ENCODE peak calls at places on chromosomes 1 and 21, in nine cellular contexts. One of them, this sample, is unnamed.

GRCh38 chr1:191709215-191709614 is 449.0 kb upstream of the RGS18 start:
- DNase-seq in heart left ventricle: no peak
- DNase-seq in small intestine: no peak
- DNase-seq in tibial artery: no peak
- DNase-seq in D341Med: no peak
- DNase-seq in NCI-H446 treated with DMSO at 0.1 percent for 48 hours: peak
- DNase-seq in GM10248: no peak
- DNase-seq in T-cell: no peak
- DNase-seq in epithelial cell of esophagus: no peak
- DNase-seq in this sample: no peak

GRCh38 chr1:37954316-37954971 is 7.6 kb upstream of the INPP5B start:
- DNase-seq in heart left ventricle: no peak
- DNase-seq in small intestine: no peak
- DNase-seq in tibial artery: no peak
- DNase-seq in D341Med: no peak
- DNase-seq in NCI-H446 treated with DMSO at 0.1 percent for 48 hours: no peak
- DNase-seq in GM10248: no peak
- DNase-seq in T-cell: no peak
- DNase-seq in epithelial cell of esophagus: no peak
- DNase-seq in this sample: no peak

GRCh38 chr21:39040494-39041110 is 142.6 kb downstream of the PSMG1 start:
- DNase-seq in heart left ventricle: no peak
- DNase-seq in small intestine: no peak
- DNase-seq in tibial artery: no peak
- DNase-seq in D341Med: no peak
- DNase-seq in NCI-H446 treated with DMSO at 0.1 percent for 48 hours: no peak
- DNase-seq in GM10248: no peak
- DNase-seq in T-cell: no peak
- DNase-seq in epithelial cell of esophagus: no peak
- DNase-seq in this sample: no peak

GRCh38 chr1:222084996-222085395 is 343.1 kb upstream of the DUSP10 start:
- DNase-seq in heart left ventricle: no peak
- DNase-seq in small intestine: no peak
- DNase-seq in tibial artery: no peak
- DNase-seq in D341Med: no peak
- DNase-seq in NCI-H446 treated with DMSO at 0.1 percent for 48 hours: no peak
- DNase-seq in GM10248: no peak
- DNase-seq in T-cell: no peak
- DNase-seq in epithelial cell of esophagus: no peak
- DNase-seq in this sample: no peak

GRCh38 chr1:211612786-211613107 is 33.8 kb upstream of the SLC30A1 start:
- DNase-seq in heart left ventricle: no peak
- DNase-seq in small intestine: no peak
- DNase-seq in tibial artery: no peak
- DNase-seq in D341Med: no peak
- DNase-seq in NCI-H446 treated with DMSO at 0.1 percent for 48 hours: no peak
- DNase-seq in GM10248: no peak
- DNase-seq in T-cell: no peak
- DNase-seq in epithelial cell of esophagus: no peak
- DNase-seq in this sample: no peak

GRCh38 chr1:12433323-12434053 is 184.5 kb downstream of the DHRS3 start:
- DNase-seq in heart left ventricle: peak
- DNase-seq in small intestine: peak
- DNase-seq in tibial artery: peak
- DNase-seq in D341Med: no peak
- DNase-seq in NCI-H446 treated with DMSO at 0.1 percent for 48 hours: no peak
- DNase-seq in GM10248: no peak
- DNase-seq in T-cell: no peak
- DNase-seq in epithelial cell of esophagus: no peak
- DNase-seq in this sample: no peak

GRCh38 chr1:201454568-201454967 is 14.4 kb downstream of the PHLDA3 start:
- DNase-seq in heart left ventricle: no peak
- DNase-seq in small intestine: no peak
- DNase-seq in tibial artery: no peak
- DNase-seq in D341Med: no peak
- DNase-seq in NCI-H446 treated with DMSO at 0.1 percent for 48 hours: no peak
- DNase-seq in GM10248: no peak
- DNase-seq in T-cell: no peak
- DNase-seq in epithelial cell of esophagus: no peak
- DNase-seq in this sample: no peak

GRCh38 chr1:25110037-25110436 is 122.3 kb downstream of the SYF2 start:
- DNase-seq in heart left ventricle: no peak
- DNase-seq in small intestine: no peak
- DNase-seq in tibial artery: no peak
- DNase-seq in D341Med: no peak
- DNase-seq in NCI-H446 treated with DMSO at 0.1 percent for 48 hours: no peak
- DNase-seq in GM10248: no peak
- DNase-seq in T-cell: no peak
- DNase-seq in epithelial cell of esophagus: no peak
- DNase-seq in this sample: no peak

GRCh38 chr21:44702973-44703730 is 6.2 kb downstream of the KRTAP10-12 start:
- DNase-seq in heart left ventricle: no peak
- DNase-seq in small intestine: no peak
- DNase-seq in tibial artery: no peak
- DNase-seq in D341Med: peak
- DNase-seq in NCI-H446 treated with DMSO at 0.1 percent for 48 hours: no peak
- DNase-seq in GM10248: no peak
- DNase-seq in T-cell: no peak
- DNase-seq in epithelial cell of esophagus: no peak
- DNase-seq in this sample: no peak

GRCh38 chr1:1181129-1181937 is 7.7 kb downstream of the TTLL10 start:
- DNase-seq in heart left ventricle: peak
- DNase-seq in small intestine: no peak
- DNase-seq in tibial artery: no peak
- DNase-seq in D341Med: peak
- DNase-seq in NCI-H446 treated with DMSO at 0.1 percent for 48 hours: no peak
- DNase-seq in GM10248: no peak
- DNase-seq in T-cell: no peak
- DNase-seq in epithelial cell of esophagus: no peak
- DNase-seq in this sample: no peak

GRCh38 chr1:95652423-95652958 is 418.5 kb downstream of the RWDD3 start:
- DNase-seq in heart left ventricle: no peak
- DNase-seq in small intestine: no peak
- DNase-seq in tibial artery: no peak
- DNase-seq in D341Med: no peak
- DNase-seq in NCI-H446 treated with DMSO at 0.1 percent for 48 hours: no peak
- DNase-seq in GM10248: no peak
- DNase-seq in T-cell: no peak
- DNase-seq in epithelial cell of esophagus: no peak
- DNase-seq in this sample: no peak

GRCh38 chr1:26791626-26792025 is 3.9 kb downstream of the PIGV start:
- DNase-seq in heart left ventricle: no peak
- DNase-seq in small intestine: no peak
- DNase-seq in tibial artery: no peak
- DNase-seq in D341Med: no peak
- DNase-seq in NCI-H446 treated with DMSO at 0.1 percent for 48 hours: no peak
- DNase-seq in GM10248: no peak
- DNase-seq in T-cell: no peak
- DNase-seq in epithelial cell of esophagus: no peak
- DNase-seq in this sample: no peak

GRCh38 chr1:156970017-156970416 is 49.6 kb downstream of the LRRC71 start:
- DNase-seq in heart left ventricle: no peak
- DNase-seq in small intestine: no peak
- DNase-seq in tibial artery: no peak
- DNase-seq in D341Med: no peak
- DNase-seq in NCI-H446 treated with DMSO at 0.1 percent for 48 hours: no peak
- DNase-seq in GM10248: no peak
- DNase-seq in T-cell: no peak
- DNase-seq in epithelial cell of esophagus: no peak
- DNase-seq in this sample: no peak

GRCh38 chr1:29655945-29656866 is 419.9 kb downstream of the PTPRU start:
- DNase-seq in heart left ventricle: no peak
- DNase-seq in small intestine: no peak
- DNase-seq in tibial artery: no peak
- DNase-seq in D341Med: peak
- DNase-seq in NCI-H446 treated with DMSO at 0.1 percent for 48 hours: no peak
- DNase-seq in GM10248: no peak
- DNase-seq in T-cell: no peak
- DNase-seq in epithelial cell of esophagus: no peak
- DNase-seq in this sample: peak

GRCh38 chr1:54585181-54586066 is 37.4 kb downstream of the ACOT11 start:
- DNase-seq in heart left ventricle: peak
- DNase-seq in small intestine: no peak
- DNase-seq in tibial artery: no peak
- DNase-seq in D341Med: no peak
- DNase-seq in NCI-H446 treated with DMSO at 0.1 percent for 48 hours: no peak
- DNase-seq in GM10248: no peak
- DNase-seq in T-cell: no peak
- DNase-seq in epithelial cell of esophagus: no peak
- DNase-seq in this sample: no peak

GRCh38 chr1:57483954-57484353 is 60.1 kb upstream of the DAB1 start:
- DNase-seq in heart left ventricle: no peak
- DNase-seq in small intestine: no peak
- DNase-seq in tibial artery: no peak
- DNase-seq in D341Med: no peak
- DNase-seq in NCI-H446 treated with DMSO at 0.1 percent for 48 hours: no peak
- DNase-seq in GM10248: no peak
- DNase-seq in T-cell: no peak
- DNase-seq in epithelial cell of esophagus: no peak
- DNase-seq in this sample: no peak

GRCh38 chr1:226870323-226871046 is at the start of gene PSEN2:
- DNase-seq in heart left ventricle: peak
- DNase-seq in small intestine: peak
- DNase-seq in tibial artery: peak
- DNase-seq in D341Med: peak
- DNase-seq in NCI-H446 treated with DMSO at 0.1 percent for 48 hours: peak
- DNase-seq in GM10248: peak
- DNase-seq in T-cell: peak
- DNase-seq in epithelial cell of esophagus: peak
- DNase-seq in this sample: peak

GRCh38 chr1:156643266-156644092 is 1.6 kb downstream of the BCAN start:
- DNase-seq in heart left ventricle: no peak
- DNase-seq in small intestine: no peak
- DNase-seq in tibial artery: no peak
- DNase-seq in D341Med: no peak
- DNase-seq in NCI-H446 treated with DMSO at 0.1 percent for 48 hours: no peak
- DNase-seq in GM10248: no peak
- DNase-seq in T-cell: peak
- DNase-seq in epithelial cell of esophagus: no peak
- DNase-seq in this sample: no peak

GRCh38 chr21:28142692-28143091 is 850.0 kb downstream of the LTN1 start:
- DNase-seq in heart left ventricle: no peak
- DNase-seq in small intestine: no peak
- DNase-seq in tibial artery: no peak
- DNase-seq in D341Med: no peak
- DNase-seq in NCI-H446 treated with DMSO at 0.1 percent for 48 hours: no peak
- DNase-seq in GM10248: no peak
- DNase-seq in T-cell: no peak
- DNase-seq in epithelial cell of esophagus: peak
- DNase-seq in this sample: no peak

GRCh38 chr1:224053456-224053855 is 60.5 kb upstream of the FBXO28 start:
- DNase-seq in heart left ventricle: no peak
- DNase-seq in small intestine: no peak
- DNase-seq in tibial artery: no peak
- DNase-seq in D341Med: no peak
- DNase-seq in NCI-H446 treated with DMSO at 0.1 percent for 48 hours: no peak
- DNase-seq in GM10248: no peak
- DNase-seq in T-cell: no peak
- DNase-seq in epithelial cell of esophagus: no peak
- DNase-seq in this sample: no peak

GRCh38 chr1:30176477-30176876 is 546.9 kb downstream of the MATN1 start:
- DNase-seq in heart left ventricle: no peak
- DNase-seq in small intestine: no peak
- DNase-seq in tibial artery: no peak
- DNase-seq in D341Med: no peak
- DNase-seq in NCI-H446 treated with DMSO at 0.1 percent for 48 hours: no peak
- DNase-seq in GM10248: no peak
- DNase-seq in T-cell: no peak
- DNase-seq in epithelial cell of esophagus: no peak
- DNase-seq in this sample: no peak

GRCh38 chr1:111587509-111588174 is 31.9 kb upstream of the RAP1A start:
- DNase-seq in heart left ventricle: no peak
- DNase-seq in small intestine: no peak
- DNase-seq in tibial artery: no peak
- DNase-seq in D341Med: no peak
- DNase-seq in NCI-H446 treated with DMSO at 0.1 percent for 48 hours: no peak
- DNase-seq in GM10248: no peak
- DNase-seq in T-cell: no peak
- DNase-seq in epithelial cell of esophagus: no peak
- DNase-seq in this sample: no peak

GRCh38 chr1:183670169-183670568 is 17.1 kb upstream of the APOBEC4 start:
- DNase-seq in heart left ventricle: no peak
- DNase-seq in small intestine: no peak
- DNase-seq in tibial artery: no peak
- DNase-seq in D341Med: no peak
- DNase-seq in NCI-H446 treated with DMSO at 0.1 percent for 48 hours: no peak
- DNase-seq in GM10248: no peak
- DNase-seq in T-cell: no peak
- DNase-seq in epithelial cell of esophagus: no peak
- DNase-seq in this sample: no peak

GRCh38 chr1:9421533-9421873 is 117.8 kb upstream of the SLC25A33 start:
- DNase-seq in heart left ventricle: no peak
- DNase-seq in small intestine: no peak
- DNase-seq in tibial artery: no peak
- DNase-seq in D341Med: no peak
- DNase-seq in NCI-H446 treated with DMSO at 0.1 percent for 48 hours: no peak
- DNase-seq in GM10248: no peak
- DNase-seq in T-cell: no peak
- DNase-seq in epithelial cell of esophagus: no peak
- DNase-seq in this sample: no peak

GRCh38 chr1:59707216-59707615 is 107.5 kb upstream of the HOOK1 start:
- DNase-seq in heart left ventricle: peak
- DNase-seq in small intestine: no peak
- DNase-seq in tibial artery: peak
- DNase-seq in D341Med: no peak
- DNase-seq in NCI-H446 treated with DMSO at 0.1 percent for 48 hours: peak
- DNase-seq in GM10248: no peak
- DNase-seq in T-cell: no peak
- DNase-seq in epithelial cell of esophagus: peak
- DNase-seq in this sample: peak

GRCh38 chr1:84774674-84775548 is 84.7 kb upstream of the SSX2IP start:
- DNase-seq in heart left ventricle: no peak
- DNase-seq in small intestine: no peak
- DNase-seq in tibial artery: no peak
- DNase-seq in D341Med: no peak
- DNase-seq in NCI-H446 treated with DMSO at 0.1 percent for 48 hours: peak
- DNase-seq in GM10248: no peak
- DNase-seq in T-cell: no peak
- DNase-seq in epithelial cell of esophagus: no peak
- DNase-seq in this sample: no peak

GRCh38 chr21:42459583-42460215 is 36.3 kb downstream of the RSPH1 start:
- DNase-seq in heart left ventricle: no peak
- DNase-seq in small intestine: peak
- DNase-seq in tibial artery: no peak
- DNase-seq in D341Med: no peak
- DNase-seq in NCI-H446 treated with DMSO at 0.1 percent for 48 hours: no peak
- DNase-seq in GM10248: no peak
- DNase-seq in T-cell: no peak
- DNase-seq in epithelial cell of esophagus: no peak
- DNase-seq in this sample: no peak